ENCODE peak calls at places on chromosome 21, in four cellular contexts. S is fibroblast of the conjunctiva, J is Panc1, Q is GM06990. U is an unnamed sample.

GRCh38 chr21:34839070-34839820 is 170.5 kb downstream of the CLIC6 start:
- DNase-seq in S (no peak), J (no peak), Q (no peak), U (no peak)

GRCh38 chr21:41641510-41641815 is 125.4 kb downstream of the RIPK4 start:
- DNase-seq in S (no peak), J (no peak), Q (no peak), U (no peak)

GRCh38 chr21:42988234-42988965 is 14.0 kb downstream of the PKNOX1 start:
- DNase-seq in S (peak; percentile 55), J (no peak), Q (no peak), U (no peak)

GRCh38 chr21:15199414-15199813 is 134.6 kb upstream of the NRIP1 start:
- DNase-seq in S (no peak), J (no peak), Q (no peak), U (no peak)

GRCh38 chr21:17612565-17613241 is at the start of gene BTG3:
- DNase-seq in S (peak; percentile 48), J (no peak), Q (peak; percentile 90), U (peak; percentile 40)

GRCh38 chr21:15273244-15273643 is 208.4 kb upstream of the NRIP1 start:
- DNase-seq in S (no peak), J (no peak), Q (no peak), U (no peak)

GRCh38 chr21:45548711-45549491 is 6.7 kb upstream of the SLC19A1 start:
- DNase-seq in S (no peak), J (no peak), Q (no peak), U (no peak)

GRCh38 chr21:35716886-35717285 is 343.4 kb downstream of the SETD4 start:
- DNase-seq in S (no peak), J (no peak), Q (no peak), U (no peak)

GRCh38 chr21:46155514-46156377 is at the start of gene FTCD:
- DNase-seq in S (no peak), J (no peak), Q (no peak), U (no peak)

GRCh38 chr21:42784276-42784675 is 95.1 kb downstream of the WDR4 start:
- DNase-seq in S (no peak), J (no peak), Q (no peak), U (no peak)

GRCh38 chr21:17451364-17451869 is 61.4 kb upstream of the CXADR start:
- DNase-seq in S (peak; percentile 40), J (no peak), Q (no peak), U (peak; percentile 35)

GRCh38 chr21:39686636-39687035 is 58.3 kb upstream of the IGSF5 start:
- DNase-seq in S (no peak), J (no peak), Q (no peak), U (no peak)

GRCh38 chr21:41216486-41216885 is 48.5 kb downstream of the BACE2 start:
- DNase-seq in S (no peak), J (no peak), Q (no peak), U (no peak)

GRCh38 chr21:45768011-45768740 is 124.7 kb downstream of the PCBP3 start:
- DNase-seq in S (no peak), J (no peak), Q (no peak), U (peak; percentile 42)

GRCh38 chr21:44732956-44733355 is 21.6 kb upstream of the TSPEAR start:
- DNase-seq in S (no peak), J (no peak), Q (no peak), U (no peak)

GRCh38 chr21:42607525-42608102 is 45.8 kb upstream of the PDE9A start:
- DNase-seq in S (no peak), J (no peak), Q (no peak), U (no peak)

GRCh38 chr21:31604591-31605190 is 54.8 kb upstream of the SOD1 start:
- DNase-seq in S (peak; percentile 47), J (peak; percentile 22), Q (no peak), U (peak; percentile 42)

GRCh38 chr21:26966360-26966977 is 419 bp downstream of the ADAMTS5 start:
- DNase-seq in S (no peak), J (no peak), Q (no peak), U (no peak)